ENCODE peak calls at places on chromosomes 5 and 9, in ten cellular contexts. W is naive thymus-derived CD8-positive, alpha-beta T cell; E is DMS79 treated with DMSO at 0.1 percent for 48 hours; H is EH; B is cardiac muscle cell; O is AG10803; X is amniotic epithelial cell; P is CD8-positive, alpha-beta T cell; U is nephron progenitor cell; A is stimulated activated CD8-positive, alpha-beta memory T cell treated with anti-CD3 and anti-CD28 coated beads, Interleukin-15, amount 100 ng/mL, for 24 hours. N is an unnamed sample.

GRCh38 chr9:126705311-126705766 is 91.6 kb downstream of the LMX1B start:
- DNase-seq in W (peak), E (peak), H (peak), B (peak), O (peak), X (peak), P (peak), U (peak), A (peak), N (peak)

GRCh38 chr9:93304574-93305496 is 120.9 kb downstream of the WNK2 start:
- DNase-seq in W (no peak), E (peak), H (peak), B (peak), O (peak), X (peak), P (no peak), U (peak), A (no peak), N (peak)

GRCh38 chr9:129483467-129484324 is 137.2 kb downstream of the C9orf50 start:
- DNase-seq in W (peak), E (peak), H (peak), B (peak), O (peak), X (peak), P (peak), U (peak), A (no peak), N (peak)

GRCh38 chr5:2996687-2997086 is 245.2 kb upstream of the IRX2 start:
- DNase-seq in W (no peak), E (no peak), H (no peak), B (peak), O (no peak), X (no peak), P (no peak), U (no peak), A (no peak), N (peak)

GRCh38 chr9:123335227-123335985 is 20.6 kb upstream of the CRB2 start:
- DNase-seq in W (no peak), E (no peak), H (peak), B (peak), O (peak), X (peak), P (no peak), U (peak), A (no peak), N (peak)

GRCh38 chr9:19232117-19232829 is 1.8 kb downstream of the DENND4C start:
- DNase-seq in W (no peak), E (peak), H (peak), B (no peak), O (peak), X (no peak), P (no peak), U (no peak), A (no peak), N (no peak)

GRCh38 chr5:72268753-72269410 is 51.2 kb downstream of the MRPS27 start:
- DNase-seq in W (peak), E (peak), H (peak), B (peak), O (peak), X (peak), P (peak), U (peak), A (peak), N (no peak)

GRCh38 chr5:74953961-74954720 is 88.0 kb upstream of the FAM169A start:
- DNase-seq in W (no peak), E (no peak), H (peak), B (no peak), O (peak), X (peak), P (no peak), U (no peak), A (no peak), N (no peak)

GRCh38 chr9:129868571-129869486 is 33.6 kb downstream of the USP20 start:
- DNase-seq in W (peak), E (no peak), H (no peak), B (no peak), O (no peak), X (no peak), P (peak), U (no peak), A (no peak), N (no peak)

GRCh38 chr9:20692554-20692953 is 8.5 kb downstream of the FOCAD start:
- DNase-seq in W (no peak), E (no peak), H (no peak), B (peak), O (no peak), X (peak), P (no peak), U (no peak), A (no peak), N (no peak)

GRCh38 chr5:56829137-56829536 is 13.8 kb downstream of the MAP3K1 start:
- DNase-seq in W (peak), E (no peak), H (no peak), B (no peak), O (no peak), X (no peak), P (peak), U (no peak), A (no peak), N (no peak)

GRCh38 chr5:123721721-123722276 is 209.8 kb downstream of the CSNK1G3 start:
- DNase-seq in W (no peak), E (no peak), H (no peak), B (no peak), O (peak), X (no peak), P (no peak), U (no peak), A (no peak), N (no peak)

GRCh38 chr9:16509946-16510504 is 360.4 kb downstream of the BNC2 start:
- DNase-seq in W (no peak), E (no peak), H (peak), B (no peak), O (peak), X (peak), P (no peak), U (no peak), A (no peak), N (no peak)

GRCh38 chr5:125227333-125228075 is 481.1 kb upstream of the ZNF608 start:
- DNase-seq in W (no peak), E (no peak), H (peak), B (peak), O (no peak), X (peak), P (no peak), U (peak), A (no peak), N (no peak)